ENCODE peak calls at places on chromosomes 12 and 14, in seven cellular contexts. A is hepatocyte; V is astrocyte; D is stomach; X is OCI-LY7; B is HFFc6; K is CD4-positive, alpha-beta T cell. F is an unnamed sample.

GRCh38 chr14:49598479-49599301 is at the start of gene LRR1:
- DNase-seq in D (peak), B (peak), A (peak), V (peak), K (peak), X (peak), F (peak)

GRCh38 chr12:92503029-92503931 is 199.5 kb upstream of the PLEKHG7 start:
- DNase-seq in V (no peak), D (no peak), X (peak), A (peak), B (no peak), K (no peak), F (no peak)

GRCh38 chr14:36750244-36750643 is 88.6 kb downstream of the PAX9 start:
- DNase-seq in K (no peak), A (no peak), D (no peak), X (no peak), B (no peak), V (no peak), F (no peak)

GRCh38 chr14:32896979-32897723 is 41.5 kb upstream of the NPAS3 start:
- DNase-seq in X (no peak), D (no peak), K (no peak), B (no peak), A (no peak), V (peak), F (peak)

GRCh38 chr12:81942588-81942987 is 183.4 kb upstream of the PPFIA2 start:
- DNase-seq in A (no peak), V (no peak), K (no peak), D (no peak), B (no peak), X (no peak), F (no peak)

GRCh38 chr12:39595923-39596322 is 23.7 kb downstream of the ABCD2 start:
- DNase-seq in V (no peak), K (no peak), D (no peak), B (no peak), X (no peak), A (no peak), F (no peak)

GRCh38 chr12:15815730-15816129 is 26.5 kb upstream of the EPS8 start:
- DNase-seq in A (no peak), D (no peak), V (no peak), X (no peak), B (no peak), K (no peak), F (no peak)

GRCh38 chr14:37196604-37197420 is 925 bp upstream of the MIPOL1 start:
- DNase-seq in K (no peak), X (no peak), D (no peak), V (no peak), B (no peak), A (no peak), F (no peak)

GRCh38 chr14:76926521-76927251 is 100.5 kb downstream of the LRRC74A start:
- DNase-seq in K (peak), A (peak), V (no peak), X (peak), B (peak), D (no peak), F (peak)

GRCh38 chr14:65336191-65336591 is 76.3 kb upstream of the FUT8 start:
- DNase-seq in V (peak), A (peak), X (no peak), K (no peak), D (no peak), B (peak), F (peak)

GRCh38 chr12:12272869-12273268 is 6.0 kb upstream of the LRP6 start:
- DNase-seq in X (no peak), B (no peak), A (no peak), K (no peak), V (peak), D (no peak), F (peak)

GRCh38 chr14:55416866-55417265 is 5.2 kb upstream of the ATG14 start:
- DNase-seq in V (no peak), K (no peak), D (no peak), B (no peak), X (peak), A (peak), F (peak)

GRCh38 chr12:106791531-106791930 is 17.0 kb downstream of the RIC8B start:
- DNase-seq in D (no peak), X (no peak), B (no peak), K (no peak), V (no peak), A (no peak), F (no peak)

GRCh38 chr14:73755434-73756014 is 41.3 kb upstream of the PNMA1 start:
- DNase-seq in B (no peak), V (no peak), A (no peak), X (peak), D (peak), K (no peak), F (peak)

GRCh38 chr14:93520053-93520607 is 89.4 kb downstream of the UNC79 start:
- DNase-seq in D (no peak), A (no peak), X (peak), V (no peak), K (no peak), B (no peak), F (no peak)

GRCh38 chr12:102069707-102070106 is 7.9 kb upstream of the WASHC3 start:
- DNase-seq in K (no peak), X (no peak), D (no peak), V (no peak), B (no peak), A (no peak), F (no peak)

GRCh38 chr12:16555630-16556029 is 50.3 kb downstream of the LMO3 start:
- DNase-seq in A (peak), D (no peak), V (no peak), X (no peak), K (no peak), B (peak), F (no peak)

GRCh38 chr12:45290218-45290609 is 74.3 kb downstream of the ANO6 start:
- DNase-seq in K (no peak), D (no peak), B (peak), X (no peak), V (peak), A (no peak), F (peak)

GRCh38 chr14:20498622-20499021 is 6.7 kb upstream of the RNASE10 start:
- DNase-seq in X (no peak), A (no peak), D (no peak), B (no peak), V (no peak), K (no peak), F (no peak)

GRCh38 chr12:32568241-32568640 is 110.9 kb upstream of the DNM1L start:
- DNase-seq in B (peak), X (no peak), K (no peak), V (peak), D (no peak), A (no peak), F (peak)

GRCh38 chr12:68237523-68238070 is 12.0 kb upstream of the IL26 start:
- DNase-seq in K (no peak), X (no peak), D (no peak), B (peak), A (no peak), V (peak), F (peak)

GRCh38 chr12:66662729-66663128 is 16.1 kb downstream of the GRIP1 start:
- DNase-seq in K (no peak), D (no peak), X (no peak), A (no peak), B (no peak), V (peak), F (peak)

GRCh38 chr12:12807970-12808702 is 5.0 kb upstream of the DDX47 start:
- DNase-seq in V (no peak), X (peak), A (no peak), D (peak), B (no peak), K (peak), F (peak)

GRCh38 chr14:101335061-101335661 is 226.1 kb upstream of the DIO3 start:
- DNase-seq in D (no peak), A (peak), B (no peak), V (peak), X (no peak), K (no peak), F (no peak)

GRCh38 chr12:124917135-124917840 is 2.8 kb upstream of the UBC start:
- DNase-seq in V (peak), B (peak), K (peak), D (peak), X (peak), A (peak), F (peak)

GRCh38 chr14:28515571-28515970 is 251.0 kb upstream of the FOXG1 start:
- DNase-seq in D (no peak), K (no peak), B (no peak), V (peak), A (no peak), X (no peak), F (peak)

GRCh38 chr12:43158126-43158525 is 393.9 kb downstream of the ADAMTS20 start:
- DNase-seq in A (no peak), B (no peak), X (no peak), V (no peak), K (no peak), D (no peak), F (no peak)

GRCh38 chr12:80936642-80937390 is 918 bp downstream of the LIN7A start:
- DNase-seq in V (peak), A (peak), K (no peak), B (no peak), D (peak), X (no peak), F (peak)

GRCh38 chr12:6180300-6181051 is 19.7 kb upstream of the CD9 start:
- DNase-seq in D (peak), A (peak), X (no peak), K (no peak), V (peak), B (peak), F (peak)

GRCh38 chr12:6177593-6178358 is 22.4 kb upstream of the CD9 start:
- DNase-seq in A (no peak), B (no peak), V (no peak), X (no peak), K (no peak), D (no peak), F (no peak)

GRCh38 chr12:6181166-6181565 is 19.0 kb upstream of the CD9 start:
- DNase-seq in B (no peak), X (no peak), D (no peak), V (no peak), A (no peak), K (no peak), F (no peak)

GRCh38 chr12:6181583-6182278 is 18.5 kb upstream of the CD9 start:
- DNase-seq in B (no peak), X (no peak), V (no peak), D (no peak), K (no peak), A (no peak), F (no peak)

DNA sequence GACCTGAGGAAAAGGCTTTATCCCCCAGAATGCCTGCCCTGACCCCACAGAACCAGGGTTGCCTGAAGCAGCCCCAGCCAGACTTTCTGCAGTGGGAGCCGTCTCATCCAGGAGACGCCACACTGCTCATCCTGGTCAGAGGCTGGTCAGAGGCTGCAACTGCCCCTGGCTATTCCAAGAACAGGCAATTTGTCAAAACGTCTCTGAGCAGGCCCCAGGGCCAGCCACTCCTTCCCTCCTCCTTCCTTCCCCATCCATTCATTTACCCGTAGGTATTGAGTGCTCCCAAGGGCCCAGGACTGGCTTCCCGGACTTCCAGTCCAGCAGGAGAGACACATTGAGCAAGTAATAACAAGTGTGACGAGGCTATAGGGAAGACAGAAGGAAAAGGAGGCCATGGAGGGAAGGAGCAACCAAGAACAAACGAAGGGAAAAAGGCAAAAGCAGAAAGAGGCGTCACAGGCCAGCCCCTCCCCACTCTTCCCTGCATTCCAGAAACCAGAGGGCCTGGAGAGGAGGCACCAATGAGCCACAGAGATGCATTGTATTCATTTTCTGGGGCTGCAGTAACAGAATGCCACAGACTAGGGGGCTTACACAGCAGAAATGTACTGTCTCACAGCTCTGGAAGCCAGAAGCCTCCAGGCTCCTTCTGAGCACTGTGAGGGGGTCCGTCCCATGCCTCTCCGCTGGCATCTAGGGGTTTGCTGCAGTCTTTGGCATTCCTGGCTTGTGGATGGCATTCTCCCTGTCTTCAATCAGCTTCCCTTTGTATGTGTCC is 21.0 kb upstream of the CD9 start:
- DNase-seq in B (peak), X (no peak), K (no peak), V (peak), D (no peak), A (no peak), F (peak)
- TF ChIP-seq CTCF in B (peak), X (no peak), K (no peak), V (peak), D (no peak), A (peak), F (peak)

GRCh38 chr12:128524439-128524838 is 257.5 kb downstream of the TMEM132C start:
- DNase-seq in X (no peak), V (no peak), K (no peak), B (no peak), D (no peak), A (no peak), F (no peak)
- TF ChIP-seq CTCF in X (no peak), V (no peak), K (no peak), B (no peak), D (no peak), A (no peak), F (no peak)

DNA sequence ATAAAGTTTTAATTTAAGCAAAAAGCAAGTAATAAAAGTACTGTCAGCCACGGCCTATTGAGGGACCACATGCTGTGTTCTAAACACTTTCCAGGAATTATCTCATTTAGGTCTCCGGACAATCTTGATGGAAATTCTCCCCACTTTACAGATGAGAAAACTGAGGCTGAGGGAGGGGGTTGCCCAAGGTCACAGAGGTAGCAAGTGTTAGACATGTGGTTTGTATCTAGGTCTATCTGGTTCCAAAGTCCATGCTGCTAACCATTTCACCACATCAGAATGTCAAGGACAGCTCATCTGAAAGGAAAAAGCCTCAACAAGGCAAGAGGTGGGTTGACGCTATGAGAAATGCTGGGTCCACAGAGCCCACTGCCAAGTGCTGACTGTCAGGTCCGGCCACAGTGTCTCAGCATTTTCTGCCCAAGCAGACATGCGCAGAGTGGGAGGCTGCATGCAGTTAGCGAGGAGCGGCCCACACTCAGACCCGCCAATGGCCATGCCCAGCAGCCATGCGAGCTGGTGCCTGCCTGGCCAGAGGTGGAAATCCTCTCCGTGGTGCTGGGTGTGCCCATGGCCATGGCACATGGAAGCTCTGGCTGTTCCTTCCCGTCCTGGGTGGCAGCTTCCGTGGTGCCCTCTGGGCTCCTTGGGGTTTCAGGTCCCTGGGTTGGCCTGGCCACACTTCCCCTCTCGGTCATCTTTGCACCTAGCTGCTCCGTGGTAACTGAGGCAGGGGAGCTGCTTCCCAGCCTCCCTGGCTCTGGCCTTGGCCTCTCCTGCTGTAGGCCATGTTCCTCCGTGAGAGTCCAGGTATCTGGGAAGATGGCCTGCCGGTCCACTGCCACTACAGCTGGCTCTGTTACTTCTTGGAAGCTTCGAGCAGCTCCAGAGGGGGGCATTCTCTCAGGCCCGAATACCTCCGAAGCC is 18.0 kb upstream of the RPLP0 start:
- DNase-seq in B (no peak), V (no peak), A (no peak), K (no peak), X (no peak), D (no peak), F (no peak)
- TF ChIP-seq CTCF in B (no peak), V (no peak), A (no peak), K (no peak), X (no peak), D (no peak), F (no peak)

DNA sequence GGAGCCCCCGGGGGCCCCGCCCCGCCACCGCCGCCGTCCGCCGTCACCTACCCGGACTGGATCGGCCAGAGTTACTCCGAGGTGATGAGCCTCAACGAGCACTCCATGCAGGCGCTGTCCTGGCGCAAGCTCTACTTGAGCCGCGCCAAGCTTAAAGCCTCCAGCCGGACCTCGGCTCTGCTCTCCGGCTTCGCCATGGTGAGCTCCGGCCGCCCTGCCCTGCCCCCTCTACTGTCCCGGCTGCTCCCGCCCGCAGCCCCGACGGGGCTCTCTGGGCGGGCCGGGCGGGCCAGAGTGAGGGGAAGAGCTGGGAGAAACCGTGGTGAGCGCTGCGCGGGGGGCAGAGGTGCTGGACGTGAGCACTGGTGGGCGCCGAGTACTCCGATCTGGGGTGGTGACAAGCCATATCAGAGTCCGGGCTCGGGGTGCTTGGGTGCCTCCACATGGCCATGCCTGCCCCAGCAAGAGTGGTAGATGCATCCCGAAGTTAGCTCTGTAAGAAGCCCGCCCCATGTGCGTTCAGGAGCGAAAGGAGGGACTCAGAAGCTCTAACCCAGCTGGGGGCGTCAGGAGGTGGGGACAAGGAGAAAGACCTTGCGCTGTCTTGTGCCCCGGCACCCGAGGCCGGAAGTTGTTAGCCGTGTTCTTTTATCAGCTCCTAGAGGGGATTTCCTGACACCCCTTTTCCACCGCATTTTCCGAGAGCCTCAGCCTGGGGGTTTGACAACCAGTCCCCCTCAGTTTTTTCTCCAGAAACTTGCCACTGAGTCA is 708 bp downstream of the ORAI1 start:
- DNase-seq in V (peak), A (peak), K (peak), B (peak), X (peak), D (peak), F (peak)
- TF ChIP-seq CTCF in V (no peak), A (no peak), K (peak), B (no peak), X (peak), D (no peak), F (no peak)

DNA sequence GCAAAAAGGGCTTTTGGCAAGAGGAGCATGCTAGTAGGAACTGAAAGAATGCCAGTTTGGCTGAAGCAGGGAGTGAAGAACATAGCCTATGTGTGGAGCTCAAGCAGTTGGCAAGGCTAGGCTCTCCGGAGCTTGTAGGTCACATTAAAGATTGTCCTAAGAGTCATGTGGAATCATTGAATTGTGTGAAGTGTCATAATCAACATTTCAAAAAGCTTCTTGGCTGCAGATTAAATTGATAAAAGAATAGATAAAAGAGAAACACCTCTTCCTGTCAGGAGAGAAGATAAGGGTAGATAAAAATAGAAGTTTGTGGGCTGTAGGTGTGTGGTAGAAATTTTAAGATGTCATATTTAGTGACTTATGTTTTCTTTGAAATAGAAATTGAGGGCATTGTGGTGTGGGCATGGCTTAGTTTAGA is 36.1 kb downstream of the CPSF6 start:
- DNase-seq in V (no peak), D (no peak), A (no peak), K (no peak), B (no peak), X (no peak), F (no peak)
- TF ChIP-seq CTCF in V (no peak), D (no peak), A (no peak), K (no peak), B (no peak), X (no peak), F (no peak)